ENCODE peak calls at places on chromosome 9, in ten cellular contexts. W, L, R, X, M, Z, T, O, I and B are unnamed samples.

GRCh38 chr9:112327718-112328450 is 5.5 kb downstream of the PTBP3 start:
- DNase-seq in W (no peak), L (no peak), R (no peak), X (no peak), M (no peak), Z (no peak), T (no peak), O (no peak), I (peak), B (no peak)

GRCh38 chr9:31103836-31104235 is 1280.6 kb upstream of the ACO1 start:
- DNase-seq in W (no peak), L (no peak), R (no peak), X (no peak), M (no peak), Z (no peak), T (no peak), O (peak), I (no peak), B (no peak)

GRCh38 chr9:1938675-1939170 is 76.4 kb upstream of the SMARCA2 start:
- DNase-seq in W (no peak), L (no peak), R (no peak), X (no peak), M (no peak), Z (no peak), T (no peak), O (no peak), I (no peak), B (no peak)

GRCh38 chr9:134708672-134709038 is 67.1 kb downstream of the COL5A1 start:
- DNase-seq in W (no peak), L (no peak), R (no peak), X (no peak), M (no peak), Z (peak), T (no peak), O (no peak), I (no peak), B (no peak)

GRCh38 chr9:121303456-121304451 is 35.8 kb downstream of the GSN start:
- DNase-seq in W (no peak), L (no peak), R (no peak), X (no peak), M (no peak), Z (peak), T (no peak), O (no peak), I (peak), B (no peak)

GRCh38 chr9:130870491-130871381 is 25.9 kb downstream of the QRFP start:
- DNase-seq in W (no peak), L (no peak), R (peak), X (peak), M (peak), Z (no peak), T (peak), O (no peak), I (no peak), B (no peak)

GRCh38 chr9:91240596-91240995 is 121.1 kb downstream of the AUH start:
- DNase-seq in W (no peak), L (no peak), R (no peak), X (no peak), M (no peak), Z (no peak), T (no peak), O (no peak), I (no peak), B (no peak)

GRCh38 chr9:29511680-29512079 is 1938.4 kb upstream of the C9orf72 start:
- DNase-seq in W (no peak), L (no peak), R (peak), X (no peak), M (no peak), Z (no peak), T (no peak), O (no peak), I (no peak), B (no peak)

GRCh38 chr9:137656416-137656815 is 37.6 kb downstream of the EHMT1 start:
- DNase-seq in W (no peak), L (no peak), R (no peak), X (no peak), M (no peak), Z (no peak), T (no peak), O (no peak), I (no peak), B (no peak)

GRCh38 chr9:114011313-114011712 is 66.8 kb downstream of the AMBP start:
- DNase-seq in W (no peak), L (no peak), R (no peak), X (no peak), M (no peak), Z (no peak), T (no peak), O (no peak), I (no peak), B (no peak)

GRCh38 chr9:134208981-134209725 is 44.8 kb upstream of the RNU6ATAC start:
- DNase-seq in W (no peak), L (no peak), R (no peak), X (peak), M (no peak), Z (peak), T (no peak), O (no peak), I (no peak), B (no peak)

GRCh38 chr9:72362118-72362531 is 2.9 kb downstream of the ZFAND5 start:
- DNase-seq in W (no peak), L (no peak), R (no peak), X (no peak), M (no peak), Z (no peak), T (no peak), O (no peak), I (peak), B (no peak)

GRCh38 chr9:122261469-122261881 is 3.2 kb downstream of the RBM18 start:
- DNase-seq in W (no peak), L (peak), R (peak), X (peak), M (peak), Z (peak), T (peak), O (peak), I (peak), B (peak)